ENCODE peak calls at places on chromosomes 13 and 19, in eight cellular contexts. M, H, D, F, K, G, L and A are unnamed samples.
A peak's percentile ranks its signal among the peaks of the same experiment; 100 is the strongest.

GRCh38 chr13:110883539-110883938 is 31.3 kb downstream of the ANKRD10 start:
- DNase-seq in M (no peak), H (no peak), D (no peak), F (no peak), K (no peak), G (no peak), L (no peak), A (no peak)

GRCh38 chr19:1168562-1168873 is 5.5 kb downstream of the SBNO2 start:
- DNase-seq in M (no peak), H (no peak), D (no peak), F (no peak), K (no peak), G (no peak), L (no peak), A (no peak)

GRCh38 chr13:30132623-30133553 is 174.5 kb downstream of the KATNAL1 start:
- DNase-seq in M (peak; percentile 96), H (peak; percentile 96), D (peak; percentile 87), F (peak; percentile 78), K (peak; percentile 94), G (peak; percentile 96), L (peak; percentile 86), A (peak; percentile 100)

GRCh38 chr19:43532571-43532961 is 422 bp upstream of the ZNF575 start:
- DNase-seq in M (no peak), H (peak; percentile 75), D (no peak), F (no peak), K (no peak), G (no peak), L (no peak), A (peak; percentile 90)

GRCh38 chr13:76904507-76904906 is 18.3 kb upstream of the KCTD12 start:
- DNase-seq in M (no peak), H (no peak), D (no peak), F (no peak), K (no peak), G (no peak), L (no peak), A (no peak)

GRCh38 chr19:15684828-15685227 is 11.9 kb downstream of the CYP4F12 start:
- DNase-seq in M (no peak), H (no peak), D (no peak), F (no peak), K (no peak), G (no peak), L (no peak), A (no peak)

GRCh38 chr13:50589139-50589538 is 254.4 kb downstream of the DLEU7 start:
- DNase-seq in M (peak; percentile 11), H (no peak), D (no peak), F (no peak), K (peak; percentile 91), G (no peak), L (no peak), A (no peak)

GRCh38 chr19:33731886-33732285 is 64.8 kb upstream of the KCTD15 start:
- DNase-seq in M (no peak), H (no peak), D (no peak), F (no peak), K (no peak), G (no peak), L (no peak), A (no peak)

GRCh38 chr13:47256618-47257017 is 359.8 kb upstream of the HTR2A start:
- DNase-seq in M (no peak), H (no peak), D (no peak), F (no peak), K (peak; percentile 92), G (no peak), L (no peak), A (no peak)

GRCh38 chr19:5262721-5263120 is 77.9 kb downstream of the PTPRS start:
- DNase-seq in M (no peak), H (no peak), D (no peak), F (no peak), K (no peak), G (no peak), L (no peak), A (no peak)

GRCh38 chr19:27774827-27775226 is 1438.1 kb downstream of the UQCRFS1 start:
- DNase-seq in M (no peak), H (no peak), D (no peak), F (no peak), K (peak; percentile 29), G (no peak), L (no peak), A (no peak)

GRCh38 chr13:48492123-48493075 is 40.5 kb downstream of the RCBTB2 start:
- DNase-seq in M (peak; percentile 27), H (peak; percentile 83), D (peak; percentile 51), F (peak; percentile 82), K (peak; percentile 80), G (peak; percentile 81), L (no peak), A (peak; percentile 56)

GRCh38 chr13:30128095-30128494 is 179.3 kb downstream of the KATNAL1 start:
- DNase-seq in M (no peak), H (no peak), D (no peak), F (no peak), K (no peak), G (no peak), L (no peak), A (no peak)

GRCh38 chr13:108266316-108266936 is 3.1 kb upstream of the TNFSF13B start:
- DNase-seq in M (no peak), H (no peak), D (no peak), F (no peak), K (no peak), G (no peak), L (no peak), A (no peak)

GRCh38 chr19:53037101-53038097 is 7.1 kb upstream of the ERVV-2 start:
- DNase-seq in M (peak; percentile 30), H (peak; percentile 47), D (no peak), F (no peak), K (peak; percentile 84), G (peak; percentile 11), L (peak; percentile 40), A (peak; percentile 19)

GRCh38 chr13:30025351-30025750 is 174.9 kb upstream of the UBL3 start:
- DNase-seq in M (no peak), H (no peak), D (no peak), F (no peak), K (no peak), G (no peak), L (no peak), A (no peak)

GRCh38 chr19:17332677-17333581 is 1.7 kb downstream of the ANO8 start:
- DNase-seq in M (peak; percentile 47), H (no peak), D (no peak), F (no peak), K (peak; percentile 56), G (peak; percentile 46), L (no peak), A (no peak)

GRCh38 chr13:114099191-114099590 is 33.2 kb downstream of the RASA3 start:
- DNase-seq in M (peak; percentile 73), H (peak; percentile 54), D (no peak), F (no peak), K (peak; percentile 97), G (peak; percentile 71), L (no peak), A (peak; percentile 47)

GRCh38 chr13:114101325-114101821 is 31.1 kb downstream of the RASA3 start:
- DNase-seq in M (no peak), H (peak; percentile 32), D (no peak), F (no peak), K (no peak), G (no peak), L (no peak), A (no peak)

GRCh38 chr13:114101831-114102520 is 30.4 kb downstream of the RASA3 start:
- DNase-seq in M (no peak), H (peak; percentile 29), D (no peak), F (no peak), K (no peak), G (no peak), L (no peak), A (no peak)

GRCh38 chr13:114099918-114100445 is 32.4 kb downstream of the RASA3 start:
- DNase-seq in M (no peak), H (peak; percentile 22), D (no peak), F (no peak), K (peak; percentile 65), G (no peak), L (no peak), A (no peak)

DNA sequence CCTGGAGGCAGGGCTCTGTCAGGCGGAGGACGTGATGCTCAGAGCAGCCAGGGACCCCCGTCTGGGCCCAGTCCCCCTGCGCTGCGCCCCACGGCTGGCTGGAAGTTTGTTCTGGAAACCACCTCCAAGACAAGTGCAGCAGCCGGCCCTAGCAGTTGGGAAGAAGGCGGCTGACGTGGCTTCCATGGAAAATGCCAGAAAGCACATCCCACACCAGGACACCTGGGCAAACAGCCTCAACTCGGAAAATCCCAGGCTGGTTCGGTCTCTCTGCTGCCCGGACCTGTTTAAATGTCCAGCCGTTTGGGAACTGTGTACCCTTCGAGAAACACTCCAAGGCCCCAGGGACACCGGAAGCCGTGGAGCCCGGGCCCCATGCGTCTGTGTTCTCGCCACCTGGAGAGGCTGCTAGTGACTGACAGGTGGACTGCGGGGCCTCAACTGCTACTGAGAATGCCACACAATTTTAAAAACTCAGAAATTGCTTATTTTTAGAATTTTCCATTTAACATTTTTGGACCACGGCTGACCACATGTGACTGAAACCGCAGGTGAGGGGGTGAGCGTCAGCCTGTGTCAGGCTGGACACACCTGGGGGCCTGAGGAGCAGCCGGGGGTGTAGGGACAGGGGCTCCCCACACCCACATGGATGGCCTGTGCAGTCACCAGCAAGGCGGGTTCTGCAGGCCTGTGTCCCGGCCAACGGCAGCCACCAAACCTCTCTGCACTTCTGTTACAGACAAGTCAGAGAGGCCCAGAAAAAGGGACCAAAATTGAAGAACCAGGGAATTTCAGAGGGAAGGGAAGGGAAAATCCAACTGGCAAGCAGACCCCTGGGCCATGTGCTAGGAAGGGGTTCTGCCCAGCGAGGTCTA is 31.7 kb downstream of the RASA3 start:
- DNase-seq in M (no peak), H (peak; percentile 32), D (no peak), F (no peak), K (peak; percentile 25), G (peak; percentile 51), L (no peak), A (no peak)
- H3K4me3 ChIP-seq in M (no peak overlapping the region), H (no peak overlapping the region), D (no peak overlapping the region), F (no peak overlapping the region), K (no peak overlapping the region), G (no peak overlapping the region), L (no peak overlapping the region), A (no peak overlapping the region)

DNA sequence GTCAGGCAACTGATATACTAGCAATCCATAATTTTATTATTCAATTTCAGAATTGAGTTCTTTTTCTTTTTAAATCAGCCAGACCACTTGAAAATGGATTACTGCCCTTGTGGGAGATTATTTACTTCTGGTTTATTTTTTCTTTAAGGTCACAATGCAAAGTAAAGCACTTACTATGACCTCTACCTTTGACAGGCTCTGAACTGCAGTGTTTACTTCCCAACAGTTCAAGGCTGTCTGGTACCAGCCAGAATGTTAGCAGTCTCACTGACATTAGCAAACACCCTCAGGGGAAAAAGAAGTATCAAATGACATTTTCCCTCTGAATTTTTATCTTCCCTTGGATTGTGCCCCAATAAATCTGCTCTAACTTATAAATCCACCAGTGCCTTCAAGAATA is 57.5 kb downstream of the RAP2A start:
- DNase-seq in M (no peak), H (no peak), D (no peak), F (no peak), K (no peak), G (no peak), L (no peak), A (no peak)
- H3K4me3 ChIP-seq in M (no peak overlapping the region), H (no peak overlapping the region), D (no peak overlapping the region), F (no peak overlapping the region), K (no peak overlapping the region), G (no peak overlapping the region), L (no peak overlapping the region), A (no peak overlapping the region)

GRCh38 chr19:19491321-19492025 is 23.9 kb downstream of the TSSK6 start:
- DNase-seq in M (no peak), H (no peak), D (no peak), F (no peak), K (no peak), G (no peak), L (no peak), A (no peak)
- H3K4me3 ChIP-seq in M (no peak overlapping the region), H (no peak overlapping the region), D (no peak overlapping the region), F (no peak overlapping the region), K (no peak overlapping the region), G (no peak overlapping the region), L (no peak overlapping the region), A (no peak overlapping the region)

GRCh38 chr19:11767633-11768133 is 883 bp downstream of the ZNF441 start:
- DNase-seq in M (peak; percentile 83), H (peak; percentile 52), D (no peak), F (peak; percentile 55), K (peak; percentile 46), G (peak; percentile 74), L (no peak), A (peak; percentile 73)
- H3K4me3 ChIP-seq in M (peak overlapping the region; percentile 42), H (peak overlapping the region; percentile 72), D (peak overlapping the region; percentile 75), F (peak overlapping the region; percentile 91), K (peak overlapping the region; percentile 74), G (peak overlapping the region; percentile 83), L (peak overlapping the region; percentile 84), A (peak overlapping the region; percentile 85)